ENCODE peak calls at places on chromosomes 4 and X, in four cellular contexts. Q is stimulated activated CD8-positive, alpha-beta memory T cell treated with anti-CD3 and anti-CD28 coated beads, Interleukin-2, amount 100 ng/mL, for 1 hour; N is GM23338; A is naive thymus-derived CD4-positive, alpha-beta T cell. L is an unnamed sample.

GRCh38 chr4:125277827-125278226 is 36.9 kb upstream of the FAT4 start:
- DNase-seq in Q (no peak), N (no peak), A (no peak), L (no peak)

GRCh38 chr4:174286870-174287269 is 3.2 kb downstream of the CEP44 start:
- DNase-seq in Q (no peak), N (no peak), A (no peak), L (no peak)

GRCh38 chr4:69727412-69727811 is 33.0 kb downstream of the SULT1B1 start:
- DNase-seq in Q (no peak), N (no peak), A (no peak), L (no peak)

GRCh38 chr4:4284827-4285618 is 4.9 kb downstream of the LYAR start:
- DNase-seq in Q (no peak), N (no peak), A (no peak), L (no peak)

GRCh38 chr4:42555828-42556227 is 101.1 kb downstream of the ATP8A1 start:
- DNase-seq in Q (no peak), N (no peak), A (no peak), L (no peak)

GRCh38 chr4:81040175-81040659 is 9.7 kb downstream of the BMP3 start:
- DNase-seq in Q (no peak), N (peak; percentile 71), A (no peak), L (no peak)

GRCh38 chrX:71679575-71680207 is 12.3 kb downstream of the LOC101059915 start:
- DNase-seq in Q (no peak), N (no peak), A (no peak), L (no peak)

GRCh38 chr4:103032575-103032974 is 13.1 kb upstream of the SLC9B1 start:
- DNase-seq in Q (no peak), N (peak; percentile 93), A (no peak), L (no peak)

GRCh38 chrX:136209016-136209738 is 42.0 kb downstream of the MAP7D3 start:
- DNase-seq in Q (no peak), N (peak; percentile 57), A (no peak), L (peak; percentile 62)

GRCh38 chrX:154440623-154441357 is 3.2 kb upstream of the FAM50A start:
- DNase-seq in Q (no peak), N (no peak), A (no peak), L (no peak)

GRCh38 chrX:112704226-112704625 is 24.5 kb upstream of the LHFPL1 start:
- DNase-seq in Q (no peak), N (no peak), A (no peak), L (no peak)